ENCODE peak calls at places on chromosomes 6 and 20, in seven cellular contexts. B is transverse colon, E is ovary, M is A549, K is suprapubic skin, H is tibial nerve, Y is esophagus muscularis mucosa. W is an unnamed sample.

GRCh38 chr6:99189823-99190721 is 159.4 kb downstream of the FAXC start:
- DNase-seq in B (no peak), E (no peak), M (no peak), K (no peak), H (no peak), Y (no peak), W (no peak)

GRCh38 chr6:149862901-149863595 is 1.1 kb downstream of the LRP11 start:
- DNase-seq in B (peak; percentile 67), E (peak; percentile 55), M (no peak), K (peak; percentile 87), H (peak; percentile 48), Y (no peak), W (peak; percentile 79)

GRCh38 chr6:106704327-106704726 is 74.9 kb downstream of the QRSL1 start:
- DNase-seq in B (no peak), E (no peak), M (no peak), K (no peak), H (no peak), Y (no peak), W (no peak)

GRCh38 chr6:51648236-51648635 is 439.2 kb downstream of the PKHD1 start:
- DNase-seq in B (no peak), E (no peak), M (no peak), K (no peak), H (no peak), Y (no peak), W (no peak)

GRCh38 chr6:10381133-10381829 is 33.6 kb downstream of the TFAP2A start:
- DNase-seq in B (no peak), E (no peak), M (no peak), K (no peak), H (no peak), Y (no peak), W (no peak)

GRCh38 chr6:116579143-116579542 is 7.8 kb downstream of the RWDD1 start:
- DNase-seq in B (no peak), E (no peak), M (no peak), K (no peak), H (no peak), Y (no peak), W (no peak)

GRCh38 chr6:161442381-161442858 is 168.6 kb upstream of the AGPAT4 start:
- DNase-seq in B (no peak), E (no peak), M (no peak), K (no peak), H (no peak), Y (no peak), W (no peak)

GRCh38 chr20:50798650-50799049 is 3.8 kb downstream of the BCAS4 start:
- DNase-seq in B (no peak), E (no peak), M (no peak), K (no peak), H (no peak), Y (no peak), W (no peak)

GRCh38 chr6:30067460-30068139 is 602 bp downstream of the PPP1R11 start:
- DNase-seq in B (no peak), E (peak; percentile 88), M (peak; percentile 58), K (no peak), H (no peak), Y (no peak), W (no peak)

GRCh38 chr6:72619883-72620696 is 1.8 kb upstream of the KCNQ5 start:
- DNase-seq in B (peak; percentile 41), E (no peak), M (no peak), K (no peak), H (no peak), Y (no peak), W (peak; percentile 30)

GRCh38 chr20:17678295-17678694 is 3.7 kb downstream of the RRBP1 start:
- DNase-seq in B (no peak), E (no peak), M (no peak), K (no peak), H (no peak), Y (no peak), W (no peak)

GRCh38 chr6:20348091-20348490 is 53.6 kb upstream of the E2F3 start:
- DNase-seq in B (no peak), E (no peak), M (no peak), K (no peak), H (no peak), Y (no peak), W (no peak)

GRCh38 chr6:20349225-20349624 is 52.5 kb upstream of the E2F3 start:
- DNase-seq in B (no peak), E (no peak), M (no peak), K (no peak), H (no peak), Y (no peak), W (no peak)

GRCh38 chr6:20352346-20352745 is 49.3 kb upstream of the E2F3 start:
- DNase-seq in B (no peak), E (no peak), M (no peak), K (no peak), H (no peak), Y (no peak), W (no peak)

GRCh38 chr6:20351529-20351928 is 50.1 kb upstream of the E2F3 start:
- DNase-seq in B (no peak), E (no peak), M (no peak), K (no peak), H (no peak), Y (no peak), W (no peak)

DNA sequence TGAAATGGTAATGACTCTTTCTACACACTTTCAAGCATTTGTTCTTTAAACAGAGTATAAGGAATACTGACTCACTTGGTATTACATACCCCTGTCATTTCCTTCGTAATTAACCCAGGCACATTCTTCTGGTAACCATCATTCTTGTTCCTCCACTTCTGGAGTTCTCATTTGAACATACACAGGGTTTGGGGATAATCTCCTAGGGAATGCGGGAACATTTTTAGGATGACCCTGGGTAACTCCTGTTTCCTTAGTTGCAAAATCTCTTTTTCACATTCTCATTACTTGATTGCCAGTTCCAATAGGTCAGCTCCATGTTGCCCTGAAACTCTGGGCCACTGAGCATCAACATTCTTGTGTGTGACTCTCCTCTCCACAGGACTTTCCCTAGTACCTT is 51.5 kb upstream of the E2F3 start:
- DNase-seq in B (no peak), E (no peak), M (no peak), K (no peak), H (no peak), Y (no peak), W (no peak)
- TF ChIP-seq EP300 in B (no peak), E (no peak), M (no peak), K (no peak), H (no peak), Y (no peak), W (no peak)

GRCh38 chr20:45833883-45834796 is 541 bp downstream of the SNX21 start:
- DNase-seq in B (peak; percentile 75), E (peak; percentile 88), M (peak; percentile 75), K (peak; percentile 86), H (peak; percentile 62), Y (no peak), W (peak; percentile 69)
- TF ChIP-seq POLR2A in B (peak; percentile 42), E (peak; percentile 58), M (peak; percentile 68), K (no peak), H (peak; percentile 70), Y (peak; percentile 36), W (no peak)

DNA sequence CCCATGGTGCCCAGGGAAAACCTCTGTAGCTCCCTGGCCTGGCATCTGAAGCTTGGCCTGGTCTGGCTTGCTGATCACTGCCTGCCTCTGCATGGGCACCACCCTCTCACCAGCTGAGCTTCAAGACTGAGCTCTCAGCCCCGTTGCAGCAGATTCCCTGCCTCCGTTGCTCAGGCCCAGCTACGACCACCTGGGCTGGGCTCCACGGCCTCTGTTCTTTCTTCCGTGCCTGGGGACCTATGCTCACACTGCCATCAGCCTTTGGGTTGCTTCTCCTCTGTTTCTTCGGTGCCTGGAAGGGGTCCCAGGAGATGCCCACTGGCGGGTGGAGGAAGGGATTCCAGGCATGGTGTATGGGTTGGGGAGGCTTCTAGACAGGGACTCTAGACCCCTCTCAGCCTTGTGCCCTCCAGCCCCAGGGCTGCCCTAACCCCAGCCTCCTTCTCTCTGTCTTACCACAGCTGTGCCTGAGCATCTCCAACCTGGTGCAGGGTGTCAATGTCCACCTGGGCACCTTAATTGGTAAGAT is 9.1 kb downstream of the BPIFB2 start:
- DNase-seq in B (no peak), E (no peak), M (no peak), K (no peak), H (no peak), Y (no peak), W (no peak)
- TF ChIP-seq EP300 in B (no peak), E (no peak), M (no peak), K (no peak), H (no peak), Y (no peak), W (no peak)

DNA sequence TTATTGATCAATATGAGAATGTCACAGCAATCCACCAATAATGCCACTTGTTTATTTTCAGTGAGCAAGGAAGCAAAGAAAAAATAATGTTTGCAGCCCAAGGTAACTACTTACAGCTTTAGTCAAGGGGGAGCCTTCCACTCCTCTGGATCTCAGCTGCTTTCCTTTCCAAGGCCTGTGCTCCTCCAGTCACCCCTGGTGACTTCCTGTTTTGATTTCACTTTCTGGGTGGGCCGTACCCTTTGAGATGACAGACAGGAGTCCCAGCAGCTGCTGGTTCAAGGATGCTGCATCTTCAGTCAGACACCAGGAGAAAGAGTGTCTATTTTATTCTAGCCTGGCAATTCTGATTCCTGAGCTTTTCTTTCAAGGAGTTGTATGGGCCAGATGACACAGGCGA is 5.6 kb upstream of the VNN2 start:
- DNase-seq in B (peak; percentile 29), E (no peak), M (no peak), K (no peak), H (no peak), Y (no peak), W (no peak)
- TF ChIP-seq POLR2A in B (no peak), E (no peak), M (no peak), K (no peak), H (no peak), Y (no peak), W (no peak)

GRCh38 chr6:45677381-45677992 is 299.8 kb upstream of the SUPT3H start:
- DNase-seq in B (peak; percentile 55), E (no peak), M (no peak), K (no peak), H (no peak), Y (peak; percentile 90), W (peak; percentile 59)
- TF ChIP-seq EP300 in B (no peak), E (no peak), M (no peak), K (no peak), H (peak; percentile 8), Y (no peak), W (no peak)

W was measured in stomach.